ENCODE peak calls at places on chromosome 18, in five cellular contexts. G, M, N, Y and A are unnamed samples.

GRCh38 chr18:59864446-59864764 is 35.4 kb upstream of the PMAIP1 start:
- DNase-seq in G (no peak), M (no peak), N (no peak), Y (no peak), A (no peak)

GRCh38 chr18:44689736-44690135 is 9.0 kb downstream of the SETBP1 start:
- DNase-seq in G (no peak), M (no peak), N (no peak), Y (no peak), A (no peak)

GRCh38 chr18:63592506-63592905 is 5.4 kb downstream of the SERPINB13 start:
- DNase-seq in G (no peak), M (no peak), N (no peak), Y (no peak), A (no peak)

GRCh38 chr18:23812566-23813440 is 123.5 kb downstream of the LAMA3 start:
- DNase-seq in G (no peak), M (no peak), N (peak), Y (no peak), A (peak)

GRCh38 chr18:61991201-61991600 is 98.4 kb upstream of the RNF152 start:
- DNase-seq in G (no peak), M (no peak), N (peak), Y (no peak), A (no peak)

GRCh38 chr18:57819671-57820460 is 16.8 kb upstream of the ATP8B1 start:
- DNase-seq in G (no peak), M (no peak), N (peak), Y (peak), A (peak)

GRCh38 chr18:74268933-74269620 is 22.7 kb downstream of the CYB5A start:
- DNase-seq in G (no peak), M (no peak), N (no peak), Y (no peak), A (no peak)

GRCh38 chr18:24270937-24271380 is 126.7 kb downstream of the OSBPL1A start:
- DNase-seq in G (no peak), M (no peak), N (peak), Y (no peak), A (peak)

GRCh38 chr18:73942956-73943355 is 204.7 kb downstream of the FBXO15 start:
- DNase-seq in G (no peak), M (no peak), N (no peak), Y (no peak), A (no peak)

GRCh38 chr18:63157293-63158011 is 162.1 kb downstream of the BCL2 start:
- DNase-seq in G (no peak), M (no peak), N (no peak), Y (no peak), A (no peak)

GRCh38 chr18:62523631-62524442 is 1.0 kb downstream of the ZCCHC2 start:
- DNase-seq in G (no peak), M (peak), N (peak), Y (peak), A (peak)

GRCh38 chr18:35470440-35470839 is 27.3 kb downstream of the INO80C start:
- DNase-seq in G (no peak), M (no peak), N (no peak), Y (no peak), A (no peak)

GRCh38 chr18:65436430-65436829 is 314.4 kb upstream of the CDH7 start:
- DNase-seq in G (peak), M (peak), N (no peak), Y (no peak), A (peak)

GRCh38 chr18:26322892-26323653 is 96.8 kb downstream of the TAF4B start:
- DNase-seq in G (no peak), M (no peak), N (peak), Y (no peak), A (no peak)

GRCh38 chr18:32048507-32049091 is 30.0 kb downstream of the RNF125 start:
- DNase-seq in G (no peak), M (no peak), N (peak), Y (no peak), A (peak)

GRCh38 chr18:25453556-25454269 is 101.7 kb upstream of the ZNF521 start:
- DNase-seq in G (no peak), M (no peak), N (peak), Y (no peak), A (no peak)

GRCh38 chr18:45019469-45019868 is 338.8 kb downstream of the SETBP1 start:
- DNase-seq in G (no peak), M (no peak), N (no peak), Y (no peak), A (no peak)

GRCh38 chr18:10928971-10929373 is 220.4 kb downstream of the PIEZO2 start:
- DNase-seq in G (no peak), M (no peak), N (peak), Y (no peak), A (no peak)

GRCh38 chr18:23605941-23606340 is 19.6 kb upstream of the NPC1 start:
- DNase-seq in G (no peak), M (no peak), N (no peak), Y (no peak), A (no peak)

GRCh38 chr18:31649894-31650719 is 34.3 kb downstream of the B4GALT6 start:
- DNase-seq in G (no peak), M (no peak), N (no peak), Y (no peak), A (no peak)

GRCh38 chr18:12885500-12885899 is 1.5 kb upstream of the PTPN2 start:
- DNase-seq in G (peak), M (peak), N (no peak), Y (no peak), A (peak)

GRCh38 chr18:12882416-12882815 is 1.6 kb downstream of the PTPN2 start:
- DNase-seq in G (no peak), M (no peak), N (peak), Y (no peak), A (no peak)

GRCh38 chr18:12883684-12884520 is at the start of gene PTPN2:
- DNase-seq in G (peak), M (peak), N (peak), Y (peak), A (peak)

GRCh38 chr18:12884521-12885323 is 685 bp upstream of the PTPN2 start:
- DNase-seq in G (no peak), M (no peak), N (no peak), Y (no peak), A (no peak)

DNA sequence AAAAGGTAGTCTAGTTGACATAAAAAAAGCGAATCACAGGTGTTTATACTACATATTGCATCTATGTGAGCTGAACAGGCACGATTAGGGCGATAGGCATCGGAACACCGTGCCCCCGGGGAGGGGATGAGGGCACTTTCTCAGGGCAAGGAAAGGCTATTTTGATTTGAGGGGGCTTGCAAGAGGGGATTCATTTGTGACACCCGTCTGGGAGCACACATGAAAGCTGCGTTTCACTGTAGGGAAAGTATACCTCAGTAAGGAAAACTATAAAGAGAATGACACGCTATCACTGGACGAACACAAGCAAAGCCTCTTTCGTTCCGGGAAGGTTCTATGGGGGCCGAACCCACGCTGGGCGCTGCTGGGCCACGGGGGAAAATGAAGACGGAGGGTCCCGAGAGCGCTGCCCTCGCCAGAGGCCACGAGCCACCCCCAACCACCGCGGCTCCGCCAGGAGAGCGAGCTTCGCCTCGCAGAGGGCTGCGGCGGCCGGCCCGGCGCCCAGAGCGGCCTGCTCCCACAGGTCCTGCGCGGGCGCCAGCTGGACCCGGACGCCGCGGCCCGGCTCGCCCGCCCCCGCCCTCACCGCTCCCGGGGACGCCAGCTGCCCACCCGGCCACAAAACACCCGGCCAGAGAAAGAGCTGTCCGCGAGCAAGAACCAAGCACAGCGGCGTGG is 894 bp downstream of the PTPN2 start:
- DNase-seq in G (no peak), M (no peak), N (no peak), Y (peak), A (peak)
- H3K23ac ChIP-seq in G (no peak), M (no peak), N (peak), Y (no peak), A (peak)

GRCh38 chr18:42563995-42564394 is 551.5 kb downstream of the RIT2 start:
- DNase-seq in G (no peak), M (no peak), N (no peak), Y (no peak), A (no peak)

GRCh38 chr18:42564761-42565160 is 550.7 kb downstream of the RIT2 start:
- DNase-seq in G (no peak), M (no peak), N (no peak), Y (no peak), A (no peak)

GRCh38 chr18:42568773-42569172 is 546.7 kb downstream of the RIT2 start:
- DNase-seq in G (no peak), M (no peak), N (no peak), Y (no peak), A (no peak)
- H2BK120ac ChIP-seq in G (no peak), M (no peak), N (no peak), Y (no peak), A (no peak)

DNA sequence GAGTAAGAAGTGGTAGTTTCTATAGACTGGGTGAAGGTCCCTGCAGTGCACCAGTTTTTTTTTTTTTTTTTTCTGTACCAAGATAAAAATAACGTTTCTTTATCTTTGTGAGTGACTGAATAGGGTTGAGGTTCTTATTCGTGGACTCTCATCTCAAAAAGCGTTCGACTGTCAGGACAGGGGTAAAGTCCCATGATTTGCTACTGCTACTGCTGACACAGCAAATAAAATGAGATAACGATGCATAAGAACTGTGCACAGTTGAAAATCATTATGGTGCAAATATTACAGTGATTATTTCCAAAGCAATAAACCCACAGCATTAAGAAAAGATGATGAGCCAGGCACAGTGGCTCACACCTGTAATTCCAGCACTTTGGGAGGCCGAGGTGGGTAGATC is 482.0 kb upstream of the CHST9 start:
- DNase-seq in G (no peak), M (no peak), N (no peak), Y (no peak), A (no peak)
- H3K4me2 ChIP-seq in G (no peak), M (no peak), N (no peak), Y (no peak), A (no peak)

GRCh38 chr18:47701133-47701532 is 229.3 kb downstream of the SMAD2 start:
- DNase-seq in G (no peak), M (no peak), N (no peak), Y (no peak), A (no peak)

DNA sequence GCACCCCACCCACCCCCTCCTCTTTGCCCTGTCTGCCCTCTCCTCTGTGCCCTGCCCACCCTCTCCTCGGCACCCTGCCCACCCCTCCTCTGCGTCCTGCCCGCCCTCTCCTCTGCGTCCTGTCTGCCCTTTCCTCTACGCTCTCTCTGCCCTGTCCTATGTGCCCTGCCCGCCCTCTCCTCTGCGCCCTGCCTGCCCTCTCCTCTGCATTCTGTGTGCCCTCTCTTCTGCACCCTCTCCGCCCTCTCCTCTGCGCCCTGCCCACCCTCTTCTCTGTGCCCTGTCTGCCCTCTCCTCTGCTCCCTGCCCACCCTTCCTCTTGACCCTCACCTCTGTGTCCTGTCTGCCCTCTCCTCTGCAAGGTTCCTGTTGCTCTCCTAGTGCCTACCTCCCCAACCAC is 233.6 kb downstream of the SMAD2 start:
- DNase-seq in G (no peak), M (no peak), N (no peak), Y (no peak), A (no peak)
- H3K23ac ChIP-seq in G (no peak), M (no peak), N (no peak), Y (no peak), A (no peak)

GRCh38 chr18:3608488-3608887 is 158.5 kb downstream of the TGIF1 start:
- DNase-seq in G (no peak), M (no peak), N (no peak), Y (no peak), A (no peak)

GRCh38 chr18:3610188-3610708 is 160.3 kb downstream of the TGIF1 start:
- DNase-seq in G (no peak), M (no peak), N (no peak), Y (no peak), A (peak)

GRCh38 chr18:3610818-3611217 is 160.8 kb downstream of the TGIF1 start:
- DNase-seq in G (no peak), M (no peak), N (peak), Y (no peak), A (no peak)

GRCh38 chr18:3612315-3612714 is 162.3 kb downstream of the TGIF1 start:
- DNase-seq in G (no peak), M (no peak), N (no peak), Y (no peak), A (no peak)

DNA sequence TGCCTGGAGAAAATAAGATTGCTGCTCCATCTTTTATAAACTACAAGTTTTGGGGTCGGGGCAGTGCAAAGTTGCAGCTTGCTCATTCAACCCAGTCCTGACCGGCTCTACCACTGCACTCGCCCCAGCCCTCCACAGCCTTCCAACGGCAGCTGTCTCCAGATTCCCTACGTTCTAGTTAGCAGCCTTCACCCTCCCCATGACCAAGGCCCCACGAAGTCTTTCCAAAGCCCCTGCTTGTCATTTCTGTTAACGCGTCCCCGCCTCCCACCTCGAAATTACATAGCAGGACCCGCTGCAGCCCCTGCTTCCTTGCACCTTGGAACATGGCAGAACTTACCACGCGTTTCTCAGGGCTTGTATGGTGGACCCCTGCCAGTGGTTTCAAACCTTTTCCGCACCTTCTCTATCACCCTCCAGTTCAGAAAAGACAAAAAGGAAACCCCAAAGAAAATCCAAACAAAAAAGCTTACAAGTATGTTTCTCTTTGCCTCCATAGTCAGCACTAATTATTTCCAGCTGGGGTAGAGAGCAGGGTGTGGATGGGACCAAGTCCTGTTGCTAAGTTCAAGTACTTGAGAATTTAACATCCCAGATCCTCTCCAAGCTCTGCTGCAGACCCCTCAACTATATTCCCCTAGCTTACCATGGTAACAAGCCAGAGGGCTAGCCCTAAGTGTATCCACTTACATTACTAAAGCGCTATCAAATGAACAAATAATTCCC is 161.5 kb downstream of the TGIF1 start:
- DNase-seq in G (no peak), M (no peak), N (peak), Y (no peak), A (no peak)
- H2BK120ac ChIP-seq in G (no peak), M (no peak), N (peak), Y (no peak), A (no peak)

DNA sequence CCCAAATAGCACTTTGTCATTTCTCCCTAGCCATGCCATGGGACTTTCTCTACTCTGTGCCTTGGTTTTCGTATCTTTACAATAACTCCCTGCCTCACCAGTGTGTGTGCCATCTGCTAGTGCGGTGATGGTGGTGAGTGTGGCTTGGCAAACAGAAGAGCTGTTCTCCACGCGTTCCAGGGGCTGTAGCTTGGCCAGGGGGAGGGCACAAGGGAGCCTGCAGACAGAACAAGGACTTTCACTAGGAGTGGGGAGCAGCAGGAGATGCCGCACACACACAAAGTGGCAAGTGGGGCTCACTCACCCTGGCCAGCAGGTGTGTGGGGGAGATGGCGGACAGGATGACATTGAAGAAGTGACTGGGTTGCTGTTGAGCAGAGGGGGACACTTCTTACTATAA is 196.9 kb downstream of the HAUS1 start:
- DNase-seq in G (no peak), M (no peak), N (no peak), Y (no peak), A (no peak)
- H3K4me2 ChIP-seq in G (no peak), M (no peak), N (no peak), Y (no peak), A (no peak)